ENCODE peak calls at places on chromosomes 4 and X, in ten cellular contexts. P is left ventricle myocardium inferior, K is fibroblast of lung, E is heart left ventricle, I is pancreas, Y is fibroblast of pulmonary artery, L is progenitor cell of endocrine pancreas, U is A549, H is endothelial cell, C is foreskin fibroblast. M is an unnamed sample.

GRCh38 chr4:165874799-165875371 is 1.8 kb downstream of the TLL1 start:
- DNase-seq in H (peak), K (no peak), Y (peak), P (peak), C (no peak), L (peak), U (peak), E (peak), I (peak), M (no peak)

GRCh38 chr4:102196221-102196620 is 149.1 kb downstream of the SLC39A8 start:
- DNase-seq in H (no peak), L (no peak), Y (peak), I (no peak), P (no peak), E (no peak), K (peak), C (peak), U (no peak), M (no peak)

GRCh38 chr4:10715696-10716095 is 31.1 kb upstream of the CLNK start:
- DNase-seq in E (no peak), K (peak), I (no peak), P (no peak), Y (peak), H (no peak), L (no peak), C (peak), U (no peak), M (no peak)

GRCh38 chr4:2304877-2305561 is 43.1 kb upstream of the MXD4 start:
- DNase-seq in Y (no peak), U (no peak), C (no peak), L (no peak), K (no peak), P (no peak), E (no peak), I (peak), H (no peak), M (no peak)

GRCh38 chr4:152106781-152107321 is 346.0 kb upstream of the GATB start:
- DNase-seq in K (peak), I (no peak), C (no peak), L (no peak), U (no peak), P (no peak), Y (no peak), E (no peak), H (no peak), M (no peak)

GRCh38 chrX:39258331-39258730 is 457.1 kb downstream of the MID1IP1 start:
- DNase-seq in H (no peak), E (no peak), K (peak), C (no peak), U (no peak), P (no peak), L (no peak), Y (no peak), I (no peak), M (no peak)

GRCh38 chrX:13090261-13091110 is 46.1 kb upstream of the FAM9C start:
- DNase-seq in L (no peak), P (no peak), I (no peak), U (no peak), C (no peak), H (no peak), Y (peak), E (no peak), K (no peak), M (no peak)

GRCh38 chr4:40349561-40350198 is 14.5 kb downstream of the CHRNA9 start:
- DNase-seq in Y (peak), U (no peak), K (peak), E (no peak), H (no peak), P (no peak), L (no peak), C (no peak), I (no peak), M (no peak)

GRCh38 chr4:162056947-162057346 is 106.9 kb downstream of the FSTL5 start:
- DNase-seq in I (no peak), Y (no peak), L (no peak), C (no peak), K (peak), E (no peak), P (no peak), H (no peak), U (no peak), M (no peak)

GRCh38 chr4:80125252-80126177 is 52.5 kb upstream of the ANTXR2 start:
- DNase-seq in L (no peak), Y (peak), C (peak), P (no peak), U (no peak), I (no peak), E (no peak), H (peak), K (peak), M (no peak)

GRCh38 chr4:687048-687974 is 1.6 kb downstream of the SLC49A3 start:
- DNase-seq in P (peak), H (no peak), E (peak), Y (peak), L (no peak), C (peak), K (peak), U (peak), I (peak), M (no peak)

GRCh38 chr4:14222630-14223029 is 595.1 kb upstream of the BOD1L1 start:
- DNase-seq in U (no peak), C (no peak), L (no peak), E (peak), Y (no peak), K (peak), P (peak), H (no peak), I (no peak), M (no peak)

GRCh38 chrX:152806035-152806434 is 24.5 kb downstream of the CETN2 start:
- DNase-seq in U (no peak), L (no peak), H (no peak), E (no peak), K (no peak), Y (no peak), C (no peak), I (no peak), P (no peak), M (no peak)

GRCh38 chrX:18613930-18614639 is 57.8 kb downstream of the RS1 start:
- DNase-seq in I (no peak), P (no peak), K (no peak), Y (no peak), U (no peak), L (no peak), H (no peak), E (no peak), C (no peak), M (no peak)

GRCh38 chrX:155086202-155086840 is 15.0 kb downstream of the BRCC3 start:
- DNase-seq in L (no peak), H (peak), P (no peak), C (no peak), I (peak), Y (peak), U (peak), E (no peak), K (no peak), M (no peak)

GRCh38 chr4:86837651-86838050 is 11.5 kb downstream of the SLC10A6 start:
- DNase-seq in I (no peak), K (no peak), H (no peak), P (no peak), L (no peak), U (no peak), C (no peak), E (no peak), Y (no peak), M (no peak)

GRCh38 chr4:825063-825968 is 613 bp downstream of the CPLX1 start:
- DNase-seq in E (no peak), H (peak), K (peak), I (peak), P (no peak), L (no peak), C (peak), Y (peak), U (no peak), M (peak)

GRCh38 chr4:52051615-52052474 is 741 bp downstream of the SPATA18 start:
- DNase-seq in L (peak), I (peak), K (peak), H (peak), E (peak), P (peak), U (peak), Y (peak), C (peak), M (peak)

GRCh38 chr4:100100985-100101384 is 89.3 kb downstream of the DDIT4L start:
- DNase-seq in I (no peak), E (no peak), Y (no peak), K (no peak), U (no peak), L (no peak), H (no peak), C (no peak), P (no peak), M (no peak)

GRCh38 chrX:65463550-65463949 is 71.0 kb downstream of the LAS1L start:
- DNase-seq in Y (peak), K (peak), P (no peak), U (no peak), I (no peak), H (no peak), L (no peak), E (no peak), C (no peak), M (no peak)

GRCh38 chr4:145041378-145041777 is 56.6 kb downstream of the ANAPC10 start:
- DNase-seq in K (no peak), L (no peak), E (no peak), H (no peak), Y (no peak), C (no peak), P (no peak), U (no peak), I (no peak), M (no peak)

GRCh38 chr4:7328913-7329638 is 105.7 kb downstream of the PSAPL1 start:
- DNase-seq in K (peak), I (no peak), P (peak), U (peak), E (peak), L (no peak), C (peak), H (no peak), Y (peak), M (no peak)

GRCh38 chr4:22202351-22203343 is 254.1 kb upstream of the KCNIP4 start:
- DNase-seq in L (no peak), P (no peak), I (no peak), K (peak), C (no peak), H (no peak), E (no peak), U (no peak), Y (peak), M (no peak)

GRCh38 chrX:86930419-86930818 is 587.2 kb upstream of the KLHL4 start:
- DNase-seq in E (no peak), I (no peak), H (no peak), P (no peak), C (no peak), K (no peak), Y (no peak), U (no peak), L (no peak), M (no peak)

GRCh38 chr4:44629280-44629866 is 22.1 kb downstream of the YIPF7 start:
- DNase-seq in U (peak), I (peak), C (peak), H (peak), Y (peak), P (no peak), E (no peak), L (peak), K (peak), M (no peak)

GRCh38 chr4:40058854-40059253 is 2.2 kb downstream of the N4BP2 start:
- DNase-seq in C (no peak), E (no peak), I (no peak), L (no peak), H (no peak), U (no peak), Y (no peak), K (no peak), P (no peak), M (no peak)

GRCh38 chr4:173237152-173237551 is 68.5 kb downstream of the GALNT7 start:
- DNase-seq in K (no peak), H (no peak), P (no peak), Y (no peak), U (no peak), I (no peak), E (no peak), C (no peak), L (no peak), M (no peak)
- TF ChIP-seq CTCF in K (no peak), H (no peak), P (no peak), Y (no peak), U (no peak), I (no peak), E (no peak), C (no peak), L (no peak), M (no peak)

DNA sequence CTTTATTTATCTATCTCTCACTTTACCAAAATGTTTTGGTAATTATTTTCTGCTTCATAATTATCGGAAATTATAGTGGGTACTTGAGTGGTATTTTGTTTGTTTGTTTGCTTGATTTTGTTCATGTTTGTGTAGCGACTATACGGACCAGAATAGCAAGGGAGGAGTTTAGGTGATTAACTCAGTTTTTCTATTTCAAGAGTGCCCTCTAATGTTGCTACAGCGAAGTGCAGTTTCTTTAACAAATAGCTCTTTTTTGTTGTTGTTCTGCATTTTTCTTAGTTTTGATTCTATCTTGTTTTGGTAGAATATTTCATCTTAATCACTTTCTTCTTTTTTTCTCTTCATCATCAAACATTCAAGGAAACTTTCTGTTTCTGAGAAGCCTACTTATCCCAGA is 40.8 kb upstream of the QRFPR start:
- DNase-seq in I (no peak), E (no peak), Y (peak), P (no peak), C (no peak), K (no peak), U (no peak), H (no peak), L (no peak), M (no peak)
- TF ChIP-seq CTCF in I (no peak), E (peak), Y (peak), P (peak), C (peak), K (no peak), U (peak), H (peak), L (peak), M (no peak)

GRCh38 chr4:3321295-3321889 is 28.6 kb downstream of the RGS12 start:
- DNase-seq in C (peak), I (no peak), K (no peak), Y (no peak), H (no peak), P (peak), E (peak), L (no peak), U (no peak), M (no peak)
- TF ChIP-seq CTCF in C (no peak), I (no peak), K (no peak), Y (no peak), H (no peak), P (no peak), E (no peak), L (no peak), U (no peak), M (no peak)

GRCh38 chr4:169152899-169153298 is 117.9 kb downstream of the SH3RF1 start:
- DNase-seq in C (no peak), Y (no peak), K (no peak), P (no peak), U (no peak), H (no peak), E (no peak), L (no peak), I (no peak), M (no peak)
- TF ChIP-seq CTCF in C (peak), Y (peak), K (no peak), P (no peak), U (no peak), H (no peak), E (no peak), L (peak), I (no peak), M (no peak)

GRCh38 chr4:130812117-130812765 is 1716.3 kb downstream of the C4orf33 start:
- DNase-seq in C (no peak), P (no peak), I (no peak), K (no peak), E (no peak), L (no peak), H (no peak), U (no peak), Y (no peak), M (no peak)

DNA sequence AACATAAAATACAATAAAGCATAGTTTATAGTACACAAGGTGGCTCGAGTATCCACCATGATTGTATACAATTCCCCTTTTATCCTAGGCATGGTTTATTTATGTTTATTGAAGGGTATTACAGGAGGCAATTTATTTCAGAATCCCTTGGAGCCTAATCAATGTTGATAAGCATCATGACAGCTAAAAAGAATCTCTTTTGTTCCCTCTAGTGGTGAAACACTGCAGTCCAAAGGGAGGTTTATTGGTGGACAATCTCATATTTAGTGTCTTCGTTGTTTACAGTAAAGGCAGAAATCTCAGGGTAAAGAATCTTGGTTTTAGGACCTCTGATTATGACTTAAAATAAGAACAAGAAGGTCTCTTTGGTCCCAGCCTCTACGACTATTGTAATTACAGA is 1712.5 kb downstream of the C4orf33 start:
- DNase-seq in I (no peak), Y (peak), L (no peak), E (no peak), C (no peak), U (no peak), K (peak), H (peak), P (no peak), M (no peak)
- TF ChIP-seq CTCF in I (peak), Y (peak), L (peak), E (no peak), C (no peak), U (peak), K (peak), H (peak), P (peak), M (no peak)